ENCODE peak calls at places on chromosomes 6 and 20, in nine cellular contexts. One of them, this sample, is unnamed.

GRCh38 chr6:26224940-26225847 is 138.0 kb downstream of the HFE start:
- DNase-seq in HCT116: no peak
- DNase-seq in spleen: peak; percentile 82
- DNase-seq in cardiac muscle cell: peak; percentile 90
- DNase-seq in Peyer's patch: no peak
- DNase-seq in right atrium auricular region: no peak
- DNase-seq in IMR-90: peak; percentile 97
- DNase-seq in neural progenitor cell: peak; percentile 90
- DNase-seq in colonic mucosa: no peak
- DNase-seq in this sample: no peak

GRCh38 chr6:146246028-146246427 is 217.2 kb downstream of the GRM1 start:
- DNase-seq in HCT116: no peak
- DNase-seq in spleen: no peak
- DNase-seq in cardiac muscle cell: peak; percentile 6
- DNase-seq in Peyer's patch: no peak
- DNase-seq in right atrium auricular region: no peak
- DNase-seq in IMR-90: no peak
- DNase-seq in neural progenitor cell: no peak
- DNase-seq in colonic mucosa: no peak
- DNase-seq in this sample: no peak

GRCh38 chr6:56714982-56715456 is 72.3 kb upstream of the DST start:
- DNase-seq in HCT116: peak; percentile 96
- DNase-seq in spleen: no peak
- DNase-seq in cardiac muscle cell: no peak
- DNase-seq in Peyer's patch: no peak
- DNase-seq in right atrium auricular region: no peak
- DNase-seq in IMR-90: peak; percentile 92
- DNase-seq in neural progenitor cell: peak; percentile 11
- DNase-seq in colonic mucosa: no peak
- DNase-seq in this sample: peak; percentile 15

GRCh38 chr20:20713244-20713765 is 861 bp upstream of the RALGAPA2 start:
- DNase-seq in HCT116: no peak
- DNase-seq in spleen: peak; percentile 89
- DNase-seq in cardiac muscle cell: no peak
- DNase-seq in Peyer's patch: no peak
- DNase-seq in right atrium auricular region: no peak
- DNase-seq in IMR-90: no peak
- DNase-seq in neural progenitor cell: no peak
- DNase-seq in colonic mucosa: no peak
- DNase-seq in this sample: no peak

GRCh38 chr6:27472182-27472616 is 706 bp downstream of the ZNF184 start:
- DNase-seq in HCT116: peak; percentile 59
- DNase-seq in spleen: no peak
- DNase-seq in cardiac muscle cell: peak; percentile 51
- DNase-seq in Peyer's patch: peak; percentile 74
- DNase-seq in right atrium auricular region: peak; percentile 76
- DNase-seq in IMR-90: peak; percentile 87
- DNase-seq in neural progenitor cell: peak; percentile 75
- DNase-seq in colonic mucosa: peak; percentile 80
- DNase-seq in this sample: peak; percentile 54

GRCh38 chr6:1761472-1761871 is 151.8 kb downstream of the FOXC1 start:
- DNase-seq in HCT116: no peak
- DNase-seq in spleen: no peak
- DNase-seq in cardiac muscle cell: no peak
- DNase-seq in Peyer's patch: no peak
- DNase-seq in right atrium auricular region: no peak
- DNase-seq in IMR-90: no peak
- DNase-seq in neural progenitor cell: no peak
- DNase-seq in colonic mucosa: no peak
- DNase-seq in this sample: no peak

GRCh38 chr6:39322306-39322850 is at the start of gene KCNK16:
- DNase-seq in HCT116: no peak
- DNase-seq in spleen: no peak
- DNase-seq in cardiac muscle cell: no peak
- DNase-seq in Peyer's patch: no peak
- DNase-seq in right atrium auricular region: no peak
- DNase-seq in IMR-90: no peak
- DNase-seq in neural progenitor cell: no peak
- DNase-seq in colonic mucosa: no peak
- DNase-seq in this sample: no peak

GRCh38 chr6:4169028-4169789 is 33.8 kb upstream of the ECI2 start:
- DNase-seq in HCT116: no peak
- DNase-seq in spleen: no peak
- DNase-seq in cardiac muscle cell: no peak
- DNase-seq in Peyer's patch: no peak
- DNase-seq in right atrium auricular region: no peak
- DNase-seq in IMR-90: peak; percentile 42
- DNase-seq in neural progenitor cell: peak; percentile 9
- DNase-seq in colonic mucosa: no peak
- DNase-seq in this sample: no peak

GRCh38 chr6:139029470-139030210 is 1.1 kb downstream of the ABRACL start:
- DNase-seq in HCT116: no peak
- DNase-seq in spleen: no peak
- DNase-seq in cardiac muscle cell: peak; percentile 69
- DNase-seq in Peyer's patch: peak; percentile 53
- DNase-seq in right atrium auricular region: peak; percentile 69
- DNase-seq in IMR-90: peak; percentile 59
- DNase-seq in neural progenitor cell: peak; percentile 63
- DNase-seq in colonic mucosa: peak; percentile 85
- DNase-seq in this sample: no peak

GRCh38 chr6:108592371-108593337 is 31.9 kb downstream of the FOXO3 start:
- DNase-seq in HCT116: no peak
- DNase-seq in spleen: peak; percentile 82
- DNase-seq in cardiac muscle cell: no peak
- DNase-seq in Peyer's patch: peak; percentile 85
- DNase-seq in right atrium auricular region: no peak
- DNase-seq in IMR-90: peak; percentile 87
- DNase-seq in neural progenitor cell: peak; percentile 28
- DNase-seq in colonic mucosa: peak; percentile 40
- DNase-seq in this sample: no peak

GRCh38 chr6:12051861-12052368 is 39.8 kb downstream of the HIVEP1 start:
- DNase-seq in HCT116: no peak
- DNase-seq in spleen: no peak
- DNase-seq in cardiac muscle cell: no peak
- DNase-seq in Peyer's patch: peak; percentile 63
- DNase-seq in right atrium auricular region: no peak
- DNase-seq in IMR-90: peak; percentile 88
- DNase-seq in neural progenitor cell: no peak
- DNase-seq in colonic mucosa: no peak
- DNase-seq in this sample: no peak
- H3K4me3 ChIP-seq in HCT116: no peak overlapping the region
- H3K4me3 ChIP-seq in spleen: no peak overlapping the region
- H3K4me3 ChIP-seq in cardiac muscle cell: no peak overlapping the region
- H3K4me3 ChIP-seq in Peyer's patch: no peak overlapping the region
- H3K4me3 ChIP-seq in right atrium auricular region: no peak overlapping the region
- H3K4me3 ChIP-seq in IMR-90: no peak overlapping the region
- H3K4me3 ChIP-seq in neural progenitor cell: no peak overlapping the region
- H3K4me3 ChIP-seq in colonic mucosa: no peak overlapping the region
- H3K4me3 ChIP-seq in this sample: no peak overlapping the region

GRCh38 chr6:17551383-17551958 is 48.6 kb upstream of the FAM8A1 start:
- DNase-seq in HCT116: no peak
- DNase-seq in spleen: no peak
- DNase-seq in cardiac muscle cell: no peak
- DNase-seq in Peyer's patch: no peak
- DNase-seq in right atrium auricular region: no peak
- DNase-seq in IMR-90: no peak
- DNase-seq in neural progenitor cell: no peak
- DNase-seq in colonic mucosa: no peak
- DNase-seq in this sample: no peak
- TF ChIP-seq CTCF in HCT116: no peak
- TF ChIP-seq CTCF in spleen: no peak
- TF ChIP-seq CTCF in cardiac muscle cell: no peak
- TF ChIP-seq CTCF in Peyer's patch: no peak
- TF ChIP-seq CTCF in right atrium auricular region: no peak
- TF ChIP-seq CTCF in IMR-90: no peak
- TF ChIP-seq CTCF in neural progenitor cell: no peak
- TF ChIP-seq CTCF in colonic mucosa: no peak
- TF ChIP-seq CTCF in this sample: no peak

DNA sequence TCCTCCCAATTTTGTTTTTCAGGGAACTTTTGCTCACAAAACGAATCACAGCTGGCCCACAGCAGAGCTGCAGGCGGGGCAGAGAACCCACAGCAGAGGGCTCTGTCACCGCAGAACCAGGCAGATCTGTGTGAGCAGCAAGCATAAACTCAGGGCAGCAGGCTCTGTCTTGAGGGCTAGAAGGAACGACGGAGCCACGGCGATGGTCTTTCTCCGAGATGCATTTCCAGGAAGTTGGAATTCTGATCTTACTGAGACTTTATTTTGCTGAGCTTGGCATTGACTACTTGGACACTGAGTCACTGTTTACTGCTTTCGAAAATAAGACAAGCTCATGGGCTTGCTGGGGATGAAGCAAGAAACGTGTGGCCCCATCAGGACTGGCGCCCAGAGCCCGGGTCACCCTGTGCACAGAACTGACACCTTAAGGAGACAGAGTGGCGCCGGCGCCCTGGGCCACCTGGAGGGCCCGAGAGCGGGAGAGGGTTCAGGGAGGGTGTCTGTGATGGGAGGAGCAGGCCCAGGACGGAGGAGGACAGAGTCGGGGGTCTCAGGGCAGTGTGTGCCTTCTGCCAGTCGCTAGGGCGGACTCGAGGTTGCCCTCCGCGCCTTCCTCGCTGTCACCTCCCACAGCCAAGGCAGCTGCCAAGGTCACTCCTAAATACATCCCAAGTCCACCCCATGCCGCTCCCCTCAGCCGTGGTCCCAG is 106.2 kb upstream of the NXT1 start:
- DNase-seq in HCT116: no peak
- DNase-seq in spleen: peak; percentile 45
- DNase-seq in cardiac muscle cell: no peak
- DNase-seq in Peyer's patch: no peak
- DNase-seq in right atrium auricular region: peak; percentile 58
- DNase-seq in IMR-90: no peak
- DNase-seq in neural progenitor cell: no peak
- DNase-seq in colonic mucosa: no peak
- DNase-seq in this sample: no peak
- H3K4me1 ChIP-seq in HCT116: no peaks in the 10 kb centered on the region
- H3K4me1 ChIP-seq in spleen: peaks cover 19% of the 10 kb centered on the region
- H3K4me1 ChIP-seq in cardiac muscle cell: no peaks in the 10 kb centered on the region
- H3K4me1 ChIP-seq in Peyer's patch: no peaks in the 10 kb centered on the region
- H3K4me1 ChIP-seq in right atrium auricular region: no peaks in the 10 kb centered on the region
- H3K4me1 ChIP-seq in IMR-90: no peaks in the 10 kb centered on the region
- H3K4me1 ChIP-seq in neural progenitor cell: no peaks in the 10 kb centered on the region
- H3K4me1 ChIP-seq in colonic mucosa: no peaks in the 10 kb centered on the region
- H3K4me1 ChIP-seq in this sample: no peaks in the 10 kb centered on the region

GRCh38 chr20:50513169-50514034 is 3.2 kb downstream of the PTPN1 start:
- DNase-seq in HCT116: no peak
- DNase-seq in spleen: no peak
- DNase-seq in cardiac muscle cell: no peak
- DNase-seq in Peyer's patch: peak; percentile 3
- DNase-seq in right atrium auricular region: no peak
- DNase-seq in IMR-90: peak; percentile 80
- DNase-seq in neural progenitor cell: no peak
- DNase-seq in colonic mucosa: no peak
- DNase-seq in this sample: no peak

GRCh38 chr20:50514035-50514337 is 3.8 kb downstream of the PTPN1 start:
- DNase-seq in HCT116: no peak
- DNase-seq in spleen: no peak
- DNase-seq in cardiac muscle cell: no peak
- DNase-seq in Peyer's patch: no peak
- DNase-seq in right atrium auricular region: no peak
- DNase-seq in IMR-90: no peak
- DNase-seq in neural progenitor cell: no peak
- DNase-seq in colonic mucosa: no peak
- DNase-seq in this sample: no peak

GRCh38 chr20:50510706-50511401 is 671 bp downstream of the PTPN1 start:
- DNase-seq in HCT116: no peak
- DNase-seq in spleen: peak; percentile 88
- DNase-seq in cardiac muscle cell: peak; percentile 26
- DNase-seq in Peyer's patch: peak; percentile 39
- DNase-seq in right atrium auricular region: no peak
- DNase-seq in IMR-90: no peak
- DNase-seq in neural progenitor cell: peak; percentile 58
- DNase-seq in colonic mucosa: peak; percentile 43
- DNase-seq in this sample: peak; percentile 25

GRCh38 chr20:50509923-50510705 is at the start of gene PTPN1:
- DNase-seq in HCT116: peak; percentile 98
- DNase-seq in spleen: peak; percentile 98
- DNase-seq in cardiac muscle cell: peak; percentile 99
- DNase-seq in Peyer's patch: peak; percentile 99
- DNase-seq in right atrium auricular region: peak; percentile 99
- DNase-seq in IMR-90: peak; percentile 99
- DNase-seq in neural progenitor cell: peak; percentile 100
- DNase-seq in colonic mucosa: peak; percentile 99
- DNase-seq in this sample: peak; percentile 99

GRCh38 chr20:50512323-50512722 is 2.1 kb downstream of the PTPN1 start:
- DNase-seq in HCT116: no peak
- DNase-seq in spleen: no peak
- DNase-seq in cardiac muscle cell: no peak
- DNase-seq in Peyer's patch: no peak
- DNase-seq in right atrium auricular region: no peak
- DNase-seq in IMR-90: no peak
- DNase-seq in neural progenitor cell: no peak
- DNase-seq in colonic mucosa: no peak
- DNase-seq in this sample: no peak
- H3K4me3 ChIP-seq in HCT116: no peak overlapping the region
- H3K4me3 ChIP-seq in spleen: peak overlapping the region; percentile 88
- H3K4me3 ChIP-seq in cardiac muscle cell: peak overlapping the region; percentile 5
- H3K4me3 ChIP-seq in Peyer's patch: no peak overlapping the region
- H3K4me3 ChIP-seq in right atrium auricular region: peak overlapping the region; percentile 95
- H3K4me3 ChIP-seq in IMR-90: peak overlapping the region; percentile 72
- H3K4me3 ChIP-seq in neural progenitor cell: peak overlapping the region; percentile 92
- H3K4me3 ChIP-seq in colonic mucosa: peak overlapping the region; percentile 98
- H3K4me3 ChIP-seq in this sample: no peak overlapping the region

GRCh38 chr20:19115581-19115980 is 96.9 kb upstream of the SLC24A3 start:
- DNase-seq in HCT116: no peak
- DNase-seq in spleen: no peak
- DNase-seq in cardiac muscle cell: no peak
- DNase-seq in Peyer's patch: no peak
- DNase-seq in right atrium auricular region: peak; percentile 7
- DNase-seq in IMR-90: no peak
- DNase-seq in neural progenitor cell: no peak
- DNase-seq in colonic mucosa: no peak
- DNase-seq in this sample: no peak
- TF ChIP-seq CTCF in HCT116: no peak
- TF ChIP-seq CTCF in spleen: no peak
- TF ChIP-seq CTCF in cardiac muscle cell: no peak
- TF ChIP-seq CTCF in Peyer's patch: no peak
- TF ChIP-seq CTCF in right atrium auricular region: no peak
- TF ChIP-seq CTCF in IMR-90: no peak
- TF ChIP-seq CTCF in neural progenitor cell: no peak
- TF ChIP-seq CTCF in colonic mucosa: no peak
- TF ChIP-seq CTCF in this sample: no peak

This sample was measured in BE2C.